ENCODE peak calls at places on chromosomes 3 and 15, in ten cellular contexts. H is sigmoid colon, A is stomach, L is HCT116, K is transverse colon, U is spleen, S is K562, N is breast epithelium, O is vagina, Z is SK-N-SH. R is an unnamed sample.

GRCh38 chr3:20608054-20608738 is 422.2 kb upstream of the SGO1 start:
- DNase-seq in H (no peak), A (no peak), L (no peak), K (no peak), U (no peak), S (peak; percentile 60), N (no peak), O (no peak), Z (no peak), R (no peak)

GRCh38 chr3:184002469-184002868 is 15.2 kb downstream of the ABCC5 start:
- DNase-seq in H (no peak), A (no peak), L (no peak), K (no peak), U (no peak), S (no peak), N (no peak), O (no peak), Z (no peak), R (no peak)

GRCh38 chr3:8757551-8758518 is 11.6 kb downstream of the OXTR start:
- DNase-seq in H (no peak), A (no peak), L (no peak), K (no peak), U (no peak), S (no peak), N (peak; percentile 14), O (no peak), Z (no peak), R (no peak)

GRCh38 chr15:40282144-40282869 is 557 bp downstream of the ANKRD63 start:
- DNase-seq in H (no peak), A (peak; percentile 56), L (no peak), K (peak; percentile 50), U (peak; percentile 92), S (peak; percentile 71), N (no peak), O (no peak), Z (peak; percentile 86), R (peak; percentile 65)

GRCh38 chr15:39362832-39363561 is 217.9 kb upstream of the THBS1 start:
- DNase-seq in H (no peak), A (no peak), L (no peak), K (no peak), U (no peak), S (no peak), N (no peak), O (no peak), Z (peak; percentile 4), R (no peak)

GRCh38 chr3:158936530-158937113 is 134.8 kb downstream of the MFSD1 start:
- DNase-seq in H (no peak), A (no peak), L (no peak), K (no peak), U (no peak), S (peak; percentile 22), N (no peak), O (no peak), Z (no peak), R (no peak)

GRCh38 chr15:44813231-44813630 is 76.9 kb downstream of the TRIM69 start:
- DNase-seq in H (no peak), A (peak; percentile 44), L (no peak), K (peak; percentile 44), U (no peak), S (no peak), N (no peak), O (no peak), Z (no peak), R (no peak)

GRCh38 chr15:66821307-66821706 is 119.3 kb downstream of the SMAD6 start:
- DNase-seq in H (no peak), A (no peak), L (no peak), K (no peak), U (no peak), S (no peak), N (no peak), O (no peak), Z (no peak), R (no peak)

GRCh38 chr3:13122101-13123055 is 49.1 kb upstream of the IQSEC1 start:
- DNase-seq in H (peak; percentile 40), A (no peak), L (no peak), K (no peak), U (peak; percentile 50), S (no peak), N (no peak), O (no peak), Z (no peak), R (no peak)

GRCh38 chr3:138082992-138083386 is 32.4 kb downstream of the DZIP1L start:
- DNase-seq in H (no peak), A (no peak), L (no peak), K (no peak), U (no peak), S (no peak), N (no peak), O (no peak), Z (no peak), R (no peak)

GRCh38 chr3:192042116-192042515 is 581.2 kb downstream of the PYDC2 start:
- DNase-seq in H (no peak), A (no peak), L (no peak), K (no peak), U (no peak), S (no peak), N (no peak), O (no peak), Z (no peak), R (no peak)

GRCh38 chr3:49013113-49013737 is 5.2 kb downstream of the DALRD3 start:
- DNase-seq in H (no peak), A (no peak), L (no peak), K (no peak), U (no peak), S (no peak), N (no peak), O (no peak), Z (no peak), R (no peak)
- TF ChIP-seq POLR2AphosphoS5 in H (no peak), A (no peak), L (no peak), K (no peak), U (no peak), S (no peak), N (no peak), O (no peak), Z (peak; percentile 1), R (no peak)

GRCh38 chr15:85623648-85624047 is 171.1 kb downstream of the KLHL25 start:
- DNase-seq in H (no peak), A (no peak), L (no peak), K (no peak), U (no peak), S (no peak), N (no peak), O (no peak), Z (no peak), R (no peak)

GRCh38 chr15:85618956-85619491 is 175.7 kb downstream of the KLHL25 start:
- DNase-seq in H (peak; percentile 92), A (peak; percentile 53), L (no peak), K (peak; percentile 50), U (no peak), S (no peak), N (peak; percentile 70), O (no peak), Z (no peak), R (no peak)

GRCh38 chr15:85622432-85622831 is 172.3 kb downstream of the KLHL25 start:
- DNase-seq in H (no peak), A (no peak), L (no peak), K (no peak), U (no peak), S (no peak), N (no peak), O (no peak), Z (no peak), R (no peak)

GRCh38 chr15:85621096-85621495 is 173.6 kb downstream of the KLHL25 start:
- DNase-seq in H (no peak), A (no peak), L (no peak), K (no peak), U (no peak), S (no peak), N (no peak), O (no peak), Z (no peak), R (no peak)

GRCh38 chr15:85620321-85621044 is 174.2 kb downstream of the KLHL25 start:
- DNase-seq in H (no peak), A (no peak), L (no peak), K (no peak), U (no peak), S (no peak), N (no peak), O (no peak), Z (no peak), R (no peak)
- TF ChIP-seq POLR2AphosphoS5 in H (peak; percentile 71), A (no peak), L (no peak), K (peak; percentile 64), U (no peak), S (no peak), N (no peak), O (no peak), Z (no peak), R (peak; percentile 39)

GRCh38 chr3:188080091-188080490 is 73.9 kb upstream of the LPP start:
- DNase-seq in H (no peak), A (no peak), L (no peak), K (no peak), U (no peak), S (no peak), N (no peak), O (no peak), Z (no peak), R (no peak)

GRCh38 chr3:188085596-188086560 is 68.1 kb upstream of the LPP start:
- DNase-seq in H (no peak), A (no peak), L (no peak), K (no peak), U (no peak), S (no peak), N (no peak), O (no peak), Z (no peak), R (no peak)

GRCh38 chr3:188084751-188085595 is 69.0 kb upstream of the LPP start:
- DNase-seq in H (no peak), A (no peak), L (no peak), K (no peak), U (no peak), S (no peak), N (no peak), O (no peak), Z (no peak), R (no peak)

GRCh38 chr3:188083011-188083410 is 70.9 kb upstream of the LPP start:
- DNase-seq in H (no peak), A (no peak), L (no peak), K (no peak), U (no peak), S (no peak), N (no peak), O (no peak), Z (no peak), R (no peak)

DNA sequence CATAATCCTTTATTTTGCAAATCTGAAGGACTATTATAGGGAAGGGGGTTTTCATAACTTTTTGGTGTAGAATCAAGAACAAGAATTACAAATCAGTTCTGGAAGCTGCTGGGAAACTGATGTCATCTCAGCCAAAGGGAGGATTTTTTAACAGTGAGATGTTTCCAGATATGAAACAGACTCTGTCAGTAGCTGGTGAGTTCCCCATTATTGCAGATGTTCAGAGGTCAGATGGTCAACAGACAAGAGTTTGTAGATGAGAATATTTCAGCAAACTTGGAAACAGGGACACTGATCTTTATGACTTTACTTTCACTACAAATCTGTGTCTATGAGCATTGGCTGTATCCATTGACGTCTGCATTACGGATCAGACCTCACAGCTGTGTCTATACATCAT is 71.9 kb upstream of the LPP start:
- DNase-seq in H (no peak), A (no peak), L (no peak), K (no peak), U (no peak), S (no peak), N (no peak), O (no peak), Z (no peak), R (no peak)
- TF ChIP-seq POLR2AphosphoS5 in H (no peak), A (no peak), L (no peak), K (no peak), U (no peak), S (no peak), N (no peak), O (no peak), Z (peak; percentile 67), R (no peak)

GRCh38 chr3:146865175-146865755 is 260.1 kb upstream of the PLSCR5 start:
- DNase-seq in H (no peak), A (no peak), L (no peak), K (no peak), U (no peak), S (no peak), N (no peak), O (no peak), Z (no peak), R (no peak)
- TF ChIP-seq POLR2AphosphoS5 in H (no peak), A (no peak), L (no peak), K (no peak), U (no peak), S (no peak), N (no peak), O (no peak), Z (no peak), R (no peak)

R was measured in upper lobe of left lung.